ENCODE peak calls at places on chromosomes 4 and X, in eight cellular contexts. N is sigmoid colon; B is adipocyte; J is CD4-positive, alpha-beta T cell; S is CD4-positive, alpha-beta memory T cell; R is BE2C; Z is uterus; A is thoracic aorta. K is an unnamed sample. For H3K27me3, the result is how much of the 10 kb centered on the place peaks cover.

GRCh38 chr4:137310156-137310555 is 222.1 kb downstream of the PCDH18 start:
- DNase-seq in N (no peak), B (peak), J (no peak), S (no peak), R (no peak), Z (no peak), A (no peak), K (no peak)

GRCh38 chrX:104310084-104310483 is 55.4 kb upstream of the ESX1 start:
- DNase-seq in N (no peak), B (peak), J (no peak), S (no peak), R (no peak), Z (no peak), A (no peak), K (no peak)

GRCh38 chr4:17063870-17064269 is 165.4 kb upstream of the LDB2 start:
- DNase-seq in N (no peak), B (peak), J (no peak), S (no peak), R (no peak), Z (no peak), A (no peak), K (no peak)

GRCh38 chr4:14920237-14920636 is 82.0 kb upstream of the CPEB2 start:
- DNase-seq in N (no peak), B (no peak), J (no peak), S (no peak), R (no peak), Z (no peak), A (no peak), K (no peak)

GRCh38 chr4:145154573-145154972 is 25.8 kb downstream of the OTUD4 start:
- DNase-seq in N (no peak), B (peak), J (no peak), S (no peak), R (peak), Z (no peak), A (no peak), K (no peak)

GRCh38 chr4:66565796-66566195 is 895.5 kb upstream of the EPHA5 start:
- DNase-seq in N (no peak), B (peak), J (no peak), S (no peak), R (no peak), Z (no peak), A (no peak), K (no peak)

GRCh38 chr4:39544580-39545315 is 17.5 kb upstream of the UGDH start:
- DNase-seq in N (no peak), B (peak), J (no peak), S (no peak), R (no peak), Z (no peak), A (no peak), K (no peak)

GRCh38 chrX:94097852-94098251 is 423.8 kb downstream of the FAM133A start:
- DNase-seq in N (no peak), B (no peak), J (no peak), S (no peak), R (no peak), Z (no peak), A (no peak), K (no peak)

GRCh38 chr4:121726642-121727268 is 30.0 kb upstream of the ANXA5 start:
- DNase-seq in N (no peak), B (peak), J (no peak), S (peak), R (no peak), Z (no peak), A (no peak), K (no peak)

GRCh38 chrX:16488959-16489358 is 161.0 kb upstream of the S100G start:
- DNase-seq in N (no peak), B (no peak), J (no peak), S (no peak), R (no peak), Z (no peak), A (no peak), K (no peak)

GRCh38 chrX:30060718-30061117 is 154.6 kb upstream of the MAGEB2 start:
- DNase-seq in N (no peak), B (peak), J (no peak), S (no peak), R (no peak), Z (no peak), A (no peak), K (no peak)

GRCh38 chrX:53163436-53163835 is 61.6 kb downstream of the KDM5C start:
- DNase-seq in N (no peak), B (no peak), J (no peak), S (no peak), R (no peak), Z (no peak), A (no peak), K (no peak)
- H3K27me3 ChIP-seq in N (under half), B (under half), J (under half), S (under half), R (under half), Z (under half), A (under half), K (under half)

GRCh38 chr4:174213734-174214101 is 69.7 kb downstream of the FBXO8 start:
- DNase-seq in N (no peak), B (no peak), J (no peak), S (no peak), R (no peak), Z (no peak), A (no peak), K (no peak)
- H3K27me3 ChIP-seq in N (under half), B (under half), J (half or more), S (half or more), R (under half), Z (under half), A (under half), K (under half)

GRCh38 chrX:155143959-155144548 is 72.2 kb upstream of the VBP1 start:
- DNase-seq in N (no peak), B (no peak), J (no peak), S (no peak), R (no peak), Z (no peak), A (no peak), K (no peak)

GRCh38 chrX:155148724-155149537 is 67.3 kb upstream of the VBP1 start:
- DNase-seq in N (no peak), B (peak), J (peak), S (peak), R (no peak), Z (no peak), A (no peak), K (no peak)

GRCh38 chrX:155144926-155145325 is 71.3 kb upstream of the VBP1 start:
- DNase-seq in N (no peak), B (no peak), J (no peak), S (no peak), R (no peak), Z (no peak), A (no peak), K (no peak)
- H3K27me3 ChIP-seq in N (under half), B (under half), J (under half), S (under half), R (under half), Z (under half), A (under half), K (under half)

GRCh38 chrX:41732260-41732659 is 8.3 kb downstream of the GPR82 start:
- DNase-seq in N (no peak), B (no peak), J (no peak), S (no peak), R (no peak), Z (no peak), A (no peak), K (no peak)
- H3K27me3 ChIP-seq in N (under half), B (under half), J (under half), S (under half), R (under half), Z (under half), A (under half), K (under half)

GRCh38 chr4:4860381-4860802 is 927 bp downstream of the MSX1 start:
- DNase-seq in N (no peak), B (peak), J (no peak), S (no peak), R (no peak), Z (no peak), A (no peak), K (no peak)

GRCh38 chr4:4858527-4858926 is 938 bp upstream of the MSX1 start:
- DNase-seq in N (no peak), B (no peak), J (no peak), S (no peak), R (no peak), Z (no peak), A (no peak), K (no peak)

GRCh38 chr4:4860803-4861591 is 1.5 kb downstream of the MSX1 start:
- DNase-seq in N (no peak), B (peak), J (no peak), S (no peak), R (no peak), Z (peak), A (no peak), K (no peak)

GRCh38 chr4:4859010-4859798 is at the start of gene MSX1:
- DNase-seq in N (peak), B (peak), J (no peak), S (no peak), R (peak), Z (peak), A (peak), K (no peak)

DNA sequence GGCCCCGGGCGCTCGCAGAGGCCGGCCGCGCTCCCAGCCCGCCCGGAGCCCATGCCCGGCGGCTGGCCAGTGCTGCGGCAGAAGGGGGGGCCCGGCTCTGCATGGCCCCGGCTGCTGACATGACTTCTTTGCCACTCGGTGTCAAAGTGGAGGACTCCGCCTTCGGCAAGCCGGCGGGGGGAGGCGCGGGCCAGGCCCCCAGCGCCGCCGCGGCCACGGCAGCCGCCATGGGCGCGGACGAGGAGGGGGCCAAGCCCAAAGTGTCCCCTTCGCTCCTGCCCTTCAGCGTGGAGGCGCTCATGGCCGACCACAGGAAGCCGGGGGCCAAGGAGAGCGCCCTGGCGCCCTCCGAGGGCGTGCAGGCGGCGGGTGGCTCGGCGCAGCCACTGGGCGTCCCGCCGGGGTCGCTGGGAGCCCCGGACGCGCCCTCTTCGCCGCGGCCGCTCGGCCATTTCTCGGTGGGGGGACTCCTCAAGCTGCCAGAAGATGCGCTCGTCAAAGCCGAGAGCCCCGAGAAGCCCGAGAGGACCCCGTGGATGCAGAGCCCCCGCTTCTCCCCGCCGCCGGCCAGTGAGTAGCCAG is 425 bp downstream of the MSX1 start:
- DNase-seq in N (no peak), B (peak), J (no peak), S (no peak), R (peak), Z (no peak), A (no peak), K (no peak)
- H3K27me3 ChIP-seq in N (half or more), B (under half), J (half or more), S (half or more), R (half or more), Z (under half), A (under half), K (half or more)

DNA sequence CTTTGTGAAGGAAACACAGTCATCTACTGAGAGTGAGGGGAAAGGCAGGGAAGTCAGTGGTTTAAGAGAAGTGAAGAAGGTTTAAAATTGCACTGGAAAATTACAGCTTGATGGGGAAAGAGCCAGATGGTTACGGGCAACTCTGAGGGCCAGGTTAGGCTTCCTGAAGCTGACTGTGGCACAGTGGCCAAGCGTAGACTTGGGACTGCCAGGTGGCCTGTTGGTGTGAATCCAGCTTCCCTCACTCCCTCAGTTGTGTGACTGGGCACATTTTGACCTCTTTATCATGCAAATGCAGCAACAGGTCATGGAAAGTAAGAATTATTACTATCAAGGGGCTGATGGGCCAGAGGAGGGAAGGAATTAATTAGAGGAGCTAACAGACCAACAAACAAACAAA is 390.1 kb downstream of the UNC5C start:
- DNase-seq in N (no peak), B (no peak), J (no peak), S (no peak), R (no peak), Z (no peak), A (no peak), K (no peak)
- H3K27me3 ChIP-seq in N (under half), B (under half), J (under half), S (under half), R (under half), Z (under half), A (under half), K (under half)

GRCh38 chrX:153647461-153648357 is 706 bp downstream of the DUSP9 start:
- DNase-seq in N (peak), B (no peak), J (no peak), S (no peak), R (no peak), Z (peak), A (no peak), K (no peak)
- H3K27me3 ChIP-seq in N (half or more), B (under half), J (under half), S (under half), R (under half), Z (under half), A (under half), K (half or more)

K was measured in esophagus squamous epithelium.